ENCODE peak calls at places on chromosomes 2 and 18, in eight cellular contexts. N, G, V, F, R, T, C and J are unnamed samples.

GRCh38 chr2:196500686-196501431 is 138.7 kb upstream of the CCDC150 start:
- DNase-seq in N (no peak), G (no peak), V (no peak), F (peak; percentile 4), R (no peak), T (no peak), C (no peak), J (no peak)

GRCh38 chr2:168534926-168535325 is 78.9 kb downstream of the CERS6 start:
- DNase-seq in N (no peak), G (no peak), V (no peak), F (no peak), R (no peak), T (no peak), C (no peak), J (no peak)

GRCh38 chr2:159755788-159756187 is 42.2 kb downstream of the CD302 start:
- DNase-seq in N (peak; percentile 17), G (peak; percentile 49), V (peak; percentile 33), F (peak; percentile 79), R (peak; percentile 63), T (no peak), C (no peak), J (no peak)

GRCh38 chr2:228846161-228846560 is 424.9 kb downstream of the PID1 start:
- DNase-seq in N (no peak), G (no peak), V (no peak), F (no peak), R (no peak), T (no peak), C (no peak), J (no peak)

GRCh38 chr18:48669991-48670750 is 131.3 kb downstream of the CTIF start:
- DNase-seq in N (no peak), G (no peak), V (no peak), F (no peak), R (no peak), T (no peak), C (no peak), J (no peak)

GRCh38 chr2:113877651-113878594 is 12.0 kb upstream of the ACTR3 start:
- DNase-seq in N (peak; percentile 59), G (peak; percentile 36), V (peak; percentile 36), F (no peak), R (no peak), T (no peak), C (no peak), J (no peak)

GRCh38 chr2:180848393-180848792 is 132.0 kb upstream of the UBE2E3 start:
- DNase-seq in N (no peak), G (no peak), V (no peak), F (no peak), R (no peak), T (no peak), C (no peak), J (no peak)

GRCh38 chr2:151410485-151410833 is 757 bp downstream of the RIF1 start:
- DNase-seq in N (no peak), G (no peak), V (peak; percentile 4), F (peak; percentile 72), R (peak; percentile 62), T (peak; percentile 29), C (peak; percentile 47), J (peak; percentile 49)

GRCh38 chr2:148720501-148720998 is 76.0 kb downstream of the EPC2 start:
- DNase-seq in N (peak; percentile 47), G (no peak), V (no peak), F (peak; percentile 11), R (no peak), T (no peak), C (peak; percentile 27), J (peak; percentile 55)

GRCh38 chr18:49237031-49237430 is 223.4 kb downstream of the DYM start:
- DNase-seq in N (no peak), G (no peak), V (no peak), F (no peak), R (no peak), T (no peak), C (no peak), J (no peak)

GRCh38 chr2:120938132-120938771 is 202.6 kb downstream of the GLI2 start:
- DNase-seq in N (no peak), G (no peak), V (no peak), F (no peak), R (no peak), T (no peak), C (no peak), J (no peak)

GRCh38 chr2:56749152-56749752 is 565.5 kb downstream of the CCDC85A start:
- DNase-seq in N (no peak), G (peak; percentile 55), V (no peak), F (peak; percentile 52), R (no peak), T (no peak), C (no peak), J (peak; percentile 43)

GRCh38 chr2:33000986-33001385 is 54.2 kb downstream of the LTBP1 start:
- DNase-seq in N (no peak), G (no peak), V (no peak), F (no peak), R (no peak), T (no peak), C (no peak), J (no peak)

GRCh38 chr2:113283704-113284284 is 5.1 kb upstream of the PAX8 start:
- DNase-seq in N (peak; percentile 92), G (peak; percentile 45), V (peak; percentile 88), F (no peak), R (no peak), T (no peak), C (peak; percentile 83), J (no peak)

GRCh38 chr2:25383806-25384205 is 42.1 kb upstream of the DNMT3A start:
- DNase-seq in N (no peak), G (no peak), V (no peak), F (no peak), R (peak; percentile 22), T (no peak), C (no peak), J (no peak)

GRCh38 chr2:151138507-151138906 is 123.2 kb downstream of the RBM43 start:
- DNase-seq in N (peak; percentile 59), G (no peak), V (no peak), F (no peak), R (no peak), T (no peak), C (no peak), J (no peak)

GRCh38 chr2:12738112-12738485 is 21.4 kb downstream of the TRIB2 start:
- DNase-seq in N (no peak), G (peak; percentile 9), V (peak; percentile 91), F (no peak), R (no peak), T (no peak), C (no peak), J (no peak)

GRCh38 chr18:68275616-68276015 is 439.3 kb downstream of the TMX3 start:
- DNase-seq in N (peak; percentile 67), G (peak; percentile 28), V (peak; percentile 88), F (no peak), R (no peak), T (no peak), C (no peak), J (no peak)

GRCh38 chr2:17223171-17223570 is 295.1 kb downstream of the RAD51AP2 start:
- DNase-seq in N (no peak), G (no peak), V (no peak), F (no peak), R (no peak), T (no peak), C (no peak), J (no peak)

GRCh38 chr18:614980-615607 is 18.3 kb downstream of the CLUL1 start:
- DNase-seq in N (no peak), G (no peak), V (no peak), F (no peak), R (no peak), T (no peak), C (no peak), J (no peak)

GRCh38 chr2:17547737-17548136 is 7.2 kb downstream of the VSNL1 start:
- DNase-seq in N (no peak), G (no peak), V (no peak), F (no peak), R (no peak), T (no peak), C (no peak), J (no peak)

GRCh38 chr2:33373986-33374385 is 102.5 kb upstream of the RASGRP3 start:
- DNase-seq in N (peak; percentile 87), G (no peak), V (no peak), F (no peak), R (no peak), T (no peak), C (no peak), J (no peak)

GRCh38 chr2:163802289-163802688 is 66.5 kb upstream of the FIGN start:
- DNase-seq in N (no peak), G (no peak), V (peak; percentile 2), F (no peak), R (no peak), T (no peak), C (no peak), J (no peak)

GRCh38 chr2:41854227-41854626 is 193.6 kb upstream of the PKDCC start:
- DNase-seq in N (no peak), G (no peak), V (no peak), F (no peak), R (no peak), T (no peak), C (no peak), J (no peak)